ENCODE peak calls at places on chromosome 22, in nine cellular contexts. L is transverse colon, W is RWPE1, I is H9, P is esophagus squamous epithelium, A is iPS DF 6.9, H is gastrocnemius medialis, U is colonic mucosa, N is brain microvascular endothelial cell. O is an unnamed sample.

GRCh38 chr22:41619979-41620645 is 731 bp downstream of the DESI1 start:
- DNase-seq in U (peak), N (no peak), I (peak), W (no peak), P (no peak), H (peak), L (peak), A (no peak), O (peak)

GRCh38 chr22:46193898-46194310 is 43.6 kb downstream of the PPARA start:
- DNase-seq in L (peak), P (no peak), W (no peak), N (no peak), I (no peak), U (peak), H (no peak), A (no peak), O (no peak)

GRCh38 chr22:32717337-32718240 is 83.9 kb upstream of the TIMP3 start:
- DNase-seq in W (peak), A (no peak), P (no peak), L (no peak), U (no peak), H (no peak), I (no peak), N (no peak), O (no peak)

GRCh38 chr22:45997775-45998637 is 21.0 kb upstream of the WNT7B start:
- DNase-seq in W (no peak), A (no peak), N (no peak), L (no peak), I (no peak), P (no peak), H (no peak), U (no peak), O (no peak)

GRCh38 chr22:45889539-45890350 is 87.2 kb downstream of the WNT7B start:
- DNase-seq in I (no peak), A (no peak), N (peak), P (no peak), W (no peak), L (no peak), U (no peak), H (no peak), O (no peak)

GRCh38 chr22:17569971-17570511 is 6.7 kb downstream of the SLC25A18 start:
- DNase-seq in L (no peak), N (peak), U (no peak), A (no peak), H (peak), P (no peak), I (peak), W (no peak), O (no peak)

GRCh38 chr22:22843848-22844247 is 43.8 kb upstream of the IGLL5 start:
- DNase-seq in L (no peak), P (no peak), W (no peak), U (no peak), I (no peak), N (no peak), A (no peak), H (no peak), O (no peak)

GRCh38 chr22:24550028-24550901 is 4.7 kb downstream of the GUCD1 start:
- DNase-seq in W (no peak), L (peak), A (no peak), U (peak), P (no peak), N (no peak), H (peak), I (no peak), O (no peak)

GRCh38 chr22:41805639-41806038 is 5.2 kb downstream of the CCDC134 start:
- DNase-seq in P (no peak), U (no peak), H (no peak), W (no peak), I (no peak), N (no peak), L (no peak), A (no peak), O (no peak)

GRCh38 chr22:43014062-43014875 is 680 bp downstream of the PACSIN2 start:
- DNase-seq in H (peak), L (peak), I (peak), A (no peak), U (peak), P (no peak), N (no peak), W (peak), O (peak)

GRCh38 chr22:46895753-46896152 is 133.3 kb downstream of the TBC1D22A start:
- DNase-seq in L (no peak), U (no peak), A (no peak), P (no peak), N (no peak), W (no peak), I (no peak), H (no peak), O (no peak)

GRCh38 chr22:19043111-19044085 is 78.8 kb downstream of the DGCR2 start:
- DNase-seq in L (no peak), H (no peak), U (no peak), I (no peak), N (no peak), A (no peak), P (no peak), W (no peak), O (no peak)

GRCh38 chr22:30483169-30483568 is 11.4 kb upstream of the SEC14L3 start:
- DNase-seq in N (no peak), H (no peak), W (no peak), P (no peak), U (no peak), I (no peak), A (no peak), L (no peak), O (no peak)

GRCh38 chr22:17920145-17920605 is 104.2 kb downstream of the MICAL3 start:
- DNase-seq in N (peak), H (no peak), P (no peak), L (peak), A (no peak), U (peak), W (peak), I (peak), O (peak)

GRCh38 chr22:45709004-45709739 is 37.5 kb downstream of the ATXN10 start:
- DNase-seq in U (no peak), A (no peak), P (no peak), H (no peak), N (no peak), I (no peak), W (peak), L (no peak), O (no peak)

GRCh38 chr22:48445113-48445827 is 1382.4 kb downstream of the BRD1 start:
- DNase-seq in N (no peak), P (no peak), W (no peak), U (no peak), H (no peak), A (no peak), L (no peak), I (no peak), O (no peak)

GRCh38 chr22:40328551-40328950 is 17.7 kb upstream of the ADSL start:
- DNase-seq in L (no peak), W (no peak), P (no peak), U (no peak), H (no peak), I (no peak), A (no peak), N (no peak), O (no peak)

GRCh38 chr22:42991010-42991651 is 23.8 kb downstream of the PACSIN2 start:
- DNase-seq in P (no peak), I (no peak), N (peak), H (no peak), L (peak), U (peak), A (no peak), W (no peak), O (no peak)

GRCh38 chr22:40721266-40721665 is 42.0 kb downstream of the MCHR1 start:
- DNase-seq in N (no peak), I (peak), A (no peak), U (no peak), L (no peak), W (no peak), H (no peak), P (no peak), O (no peak)

GRCh38 chr22:45818130-45819085 is 146.8 kb downstream of the ATXN10 start:
- DNase-seq in L (no peak), H (peak), P (no peak), I (no peak), N (no peak), W (no peak), A (no peak), U (no peak), O (peak)

GRCh38 chr22:22717723-22718122 is 73.3 kb downstream of the GGTLC2 start:
- DNase-seq in H (no peak), W (no peak), L (no peak), N (no peak), A (no peak), P (no peak), I (no peak), U (no peak), O (no peak)

GRCh38 chr22:26756675-26757293 is 99.4 kb downstream of the MIAT start:
- DNase-seq in U (peak), W (peak), L (peak), H (no peak), I (peak), P (no peak), A (no peak), N (peak), O (peak)

GRCh38 chr22:24416095-24416494 is 11.3 kb upstream of the ADORA2A start:
- DNase-seq in P (no peak), W (no peak), A (no peak), N (no peak), I (no peak), H (no peak), U (no peak), L (no peak), O (no peak)

GRCh38 chr22:30575859-30576258 is 1.4 kb upstream of the GAL3ST1 start:
- DNase-seq in N (no peak), A (no peak), I (no peak), W (no peak), H (no peak), U (peak), L (peak), P (no peak), O (no peak)

GRCh38 chr22:17570851-17571631 is 7.7 kb downstream of the SLC25A18 start:
- DNase-seq in W (peak), A (no peak), N (peak), L (peak), P (no peak), U (peak), I (no peak), H (peak), O (peak)

GRCh38 chr22:42743501-42743991 is 22.9 kb upstream of the A4GALT start:
- DNase-seq in H (peak), A (no peak), L (peak), U (peak), I (no peak), N (peak), P (no peak), W (peak), O (no peak)

GRCh38 chr22:26786398-26786797 is 129.0 kb downstream of the MIAT start:
- DNase-seq in L (no peak), W (no peak), I (no peak), N (no peak), U (no peak), A (no peak), P (no peak), H (no peak), O (no peak)

GRCh38 chr22:46169628-46170027 is 19.3 kb downstream of the PPARA start:
- DNase-seq in L (no peak), I (no peak), H (no peak), N (no peak), P (no peak), A (no peak), W (no peak), U (no peak), O (no peak)

GRCh38 chr22:26430600-26430999 is 1.5 kb downstream of the ASPHD2 start:
- DNase-seq in A (no peak), W (no peak), P (no peak), U (no peak), N (no peak), H (no peak), L (no peak), I (no peak), O (no peak)

GRCh38 chr22:42887523-42888507 is 30.7 kb upstream of the ARFGAP3 start:
- DNase-seq in H (no peak), W (no peak), I (no peak), U (peak), L (peak), A (no peak), P (no peak), N (no peak), O (no peak)

GRCh38 chr22:35335468-35335867 is 35.8 kb downstream of the TOM1 start:
- DNase-seq in L (no peak), I (no peak), H (no peak), N (no peak), P (no peak), A (no peak), W (no peak), U (no peak), O (no peak)

GRCh38 chr22:47090591-47091240 is 328.3 kb downstream of the TBC1D22A start:
- DNase-seq in U (no peak), P (no peak), A (no peak), N (peak), W (no peak), L (no peak), I (peak), H (no peak), O (no peak)

GRCh38 chr22:49913026-49913425 is 5.2 kb downstream of the ALG12 start:
- DNase-seq in I (no peak), A (no peak), L (no peak), N (no peak), W (no peak), P (no peak), H (no peak), U (no peak), O (no peak)

GRCh38 chr22:49907807-49908206 is 10.4 kb downstream of the ALG12 start:
- DNase-seq in A (no peak), U (no peak), P (no peak), L (no peak), N (no peak), W (no peak), I (no peak), H (no peak), O (no peak)

GRCh38 chr22:49909476-49910205 is 8.6 kb downstream of the ALG12 start:
- DNase-seq in H (no peak), W (no peak), N (no peak), A (no peak), I (no peak), U (no peak), L (no peak), P (no peak), O (no peak)

GRCh38 chr22:49911881-49912625 is 6.2 kb downstream of the ALG12 start:
- DNase-seq in A (no peak), W (no peak), L (no peak), U (no peak), H (no peak), N (no peak), I (no peak), P (no peak), O (no peak)

GRCh38 chr22:49910229-49911155 is 7.7 kb downstream of the ALG12 start:
- DNase-seq in U (no peak), I (no peak), N (no peak), H (no peak), L (no peak), W (no peak), P (no peak), A (no peak), O (no peak)
- H3K27ac ChIP-seq in U (no peak), I (no peak), N (no peak), H (no peak), L (no peak), W (peak), P (no peak), A (no peak), O (no peak)

DNA sequence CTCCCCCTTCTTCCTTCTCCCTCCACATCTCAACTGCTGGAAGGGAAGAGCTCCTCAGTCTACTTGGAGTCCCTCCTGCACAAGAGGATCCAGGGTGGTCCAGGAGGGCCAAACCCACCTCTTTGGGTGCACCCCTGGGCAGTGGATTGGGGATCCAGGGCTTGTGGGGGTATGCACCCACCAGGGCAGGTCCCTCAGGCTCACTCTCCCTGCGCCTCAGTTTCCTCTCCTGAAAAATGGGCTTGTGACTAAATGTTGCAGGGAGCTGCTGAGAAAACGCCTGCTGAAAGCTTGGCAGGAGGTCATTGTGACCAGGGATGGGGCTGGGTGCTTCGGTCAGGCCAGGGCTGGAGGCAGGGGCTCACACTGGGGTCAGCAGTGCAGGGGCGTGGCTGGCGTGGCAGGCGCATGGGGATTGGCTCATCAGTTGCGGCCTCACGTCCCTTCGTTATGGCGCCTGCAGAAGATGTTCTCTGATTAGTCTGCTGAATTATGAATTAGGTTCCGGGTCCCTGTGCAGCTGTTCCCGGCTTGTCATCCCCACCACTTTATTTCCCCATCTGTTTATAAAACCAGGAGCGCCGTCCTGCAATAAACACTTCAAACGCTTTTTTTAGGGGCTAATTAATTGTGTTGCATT is 25.7 kb upstream of the CCDC188 start:
- DNase-seq in L (no peak), P (no peak), U (no peak), H (no peak), W (no peak), I (no peak), N (no peak), A (no peak), O (no peak)
- H3K27ac ChIP-seq in L (no peak), P (no peak), U (no peak), H (no peak), W (no peak), I (no peak), N (no peak), A (no peak), O (no peak)

GRCh38 chr22:44648085-44648820 is 53.8 kb upstream of the PRR5 start:
- DNase-seq in P (no peak), I (peak), U (no peak), N (no peak), W (no peak), H (no peak), A (no peak), L (no peak), O (no peak)
- H3K27ac ChIP-seq in P (peak), I (no peak), U (peak), N (no peak), W (peak), H (no peak), A (no peak), L (peak), O (peak)

GRCh38 chr22:37303821-37304274 is 21.5 kb downstream of the CYTH4 start:
- DNase-seq in U (no peak), H (no peak), I (no peak), L (no peak), W (peak), A (no peak), P (no peak), N (peak), O (no peak)
- H3K27ac ChIP-seq in U (no peak), H (no peak), I (no peak), L (no peak), W (peak), A (no peak), P (no peak), N (peak), O (peak)

GRCh38 chr22:29330753-29331152 is 15.3 kb upstream of the RASL10A start:
- DNase-seq in L (no peak), U (no peak), I (peak), N (peak), P (no peak), A (no peak), W (no peak), H (peak), O (no peak)
- H3K27ac ChIP-seq in L (no peak), U (no peak), I (no peak), N (no peak), P (no peak), A (no peak), W (peak), H (peak), O (peak)

GRCh38 chr22:38879961-38880360 is 7.9 kb upstream of the CBX6 start:
- DNase-seq in H (no peak), N (no peak), P (no peak), L (no peak), U (no peak), W (no peak), I (no peak), A (no peak), O (no peak)
- H3K27ac ChIP-seq in H (no peak), N (no peak), P (no peak), L (no peak), U (no peak), W (no peak), I (no peak), A (no peak), O (no peak)